ENCODE peak calls at places on chromosomes 6 and 20, in five cellular contexts. K is iris pigment epithelial cell, M is anterior cingulate cortex, C is astrocyte of the cerebellum, O is NAMALWA. Q is an unnamed sample.

GRCh38 chr6:9126845-9127560 is 691.7 kb upstream of the SLC35B3 start:
- DNase-seq in K (peak; percentile 96), M (no peak), C (peak; percentile 67), O (no peak), Q (peak; percentile 92)

GRCh38 chr6:29465279-29465678 is 8.3 kb downstream of the OR2H1 start:
- DNase-seq in K (no peak), M (no peak), C (no peak), O (no peak), Q (no peak)

GRCh38 chr6:76779068-76779467 is 684.2 kb downstream of the HTR1B start:
- DNase-seq in K (no peak), M (no peak), C (no peak), O (no peak), Q (no peak)

GRCh38 chr20:48626226-48626937 is 201.4 kb downstream of the PREX1 start:
- DNase-seq in K (no peak), M (no peak), C (no peak), O (no peak), Q (no peak)

GRCh38 chr6:3825851-3826581 is 23.2 kb upstream of the FAM50B start:
- DNase-seq in K (peak; percentile 97), M (peak; percentile 54), C (peak; percentile 96), O (no peak), Q (peak; percentile 98)

GRCh38 chr6:147806697-147807096 is 298.2 kb downstream of the SAMD5 start:
- DNase-seq in K (no peak), M (no peak), C (no peak), O (peak; percentile 22), Q (no peak)

GRCh38 chr20:24502184-24502583 is 32.8 kb downstream of the SYNDIG1 start:
- DNase-seq in K (peak; percentile 5), M (peak; percentile 59), C (peak; percentile 57), O (no peak), Q (peak; percentile 78)

GRCh38 chr6:167044696-167045095 is 45.5 kb downstream of the CEP43 start:
- DNase-seq in K (no peak), M (no peak), C (no peak), O (no peak), Q (peak; percentile 52)

GRCh38 chr20:56469077-56469449 is 636 bp downstream of the RTF2 start:
- DNase-seq in K (no peak), M (no peak), C (no peak), O (no peak), Q (no peak)

GRCh38 chr20:15455279-15455678 is 1117.9 kb upstream of the FLRT3 start:
- DNase-seq in K (no peak), M (no peak), C (no peak), O (no peak), Q (no peak)

GRCh38 chr6:36455486-36456027 is 12.8 kb downstream of the KCTD20 start:
- DNase-seq in K (no peak), M (no peak), C (no peak), O (no peak), Q (no peak)

GRCh38 chr6:11200356-11200755 is 32.1 kb downstream of the NEDD9 start:
- DNase-seq in K (no peak), M (no peak), C (no peak), O (no peak), Q (no peak)

GRCh38 chr6:71107935-71108420 is 151.1 kb upstream of the B3GAT2 start:
- DNase-seq in K (peak; percentile 86), M (no peak), C (peak; percentile 89), O (no peak), Q (peak; percentile 91)

GRCh38 chr20:58544891-58545290 is 29.7 kb upstream of the APCDD1L start:
- DNase-seq in K (no peak), M (no peak), C (no peak), O (no peak), Q (no peak)

GRCh38 chr20:62354811-62355341 is 12.2 kb downstream of the LAMA5 start:
- DNase-seq in K (no peak), M (no peak), C (no peak), O (no peak), Q (no peak)

GRCh38 chr20:52984451-52984810 is 12.3 kb downstream of the TSHZ2 start:
- DNase-seq in K (no peak), M (no peak), C (no peak), O (no peak), Q (no peak)

GRCh38 chr20:62787866-62788265 is 8.4 kb upstream of the MRGBP start:
- DNase-seq in K (no peak), M (no peak), C (no peak), O (no peak), Q (no peak)

GRCh38 chr6:150208606-150209352 is 65.9 kb downstream of the PPP1R14C start:
- DNase-seq in K (no peak), M (no peak), C (peak; percentile 26), O (no peak), Q (no peak)

GRCh38 chr6:5085638-5086293 is 625 bp downstream of the PPP1R3G start:
- DNase-seq in K (peak; percentile 53), M (peak; percentile 38), C (no peak), O (no peak), Q (no peak)

GRCh38 chr6:108260126-108260808 is 573 bp downstream of the SNX3 start:
- DNase-seq in K (peak; percentile 44), M (peak; percentile 69), C (no peak), O (peak; percentile 80), Q (peak; percentile 35)

GRCh38 chr6:147651249-147652063 is 143.0 kb downstream of the SAMD5 start:
- DNase-seq in K (peak; percentile 71), M (no peak), C (no peak), O (no peak), Q (peak; percentile 51)

GRCh38 chr6:158008894-158009891 is 27.5 kb downstream of the SYNJ2 start:
- DNase-seq in K (peak; percentile 51), M (peak; percentile 75), C (no peak), O (no peak), Q (no peak)

GRCh38 chr6:2213082-2213481 is 32.3 kb downstream of the GMDS start:
- DNase-seq in K (no peak), M (no peak), C (no peak), O (no peak), Q (no peak)

GRCh38 chr6:28661097-28661713 is 135.5 kb downstream of the GPX5 start:
- DNase-seq in K (no peak), M (no peak), C (no peak), O (no peak), Q (no peak)

GRCh38 chr6:44430322-44430721 is 42.8 kb downstream of the CDC5L start:
- DNase-seq in K (peak; percentile 80), M (no peak), C (peak; percentile 57), O (peak; percentile 25), Q (peak; percentile 34)

GRCh38 chr6:90256698-90257485 is 39.8 kb downstream of the BACH2 start:
- DNase-seq in K (peak; percentile 82), M (no peak), C (peak; percentile 49), O (no peak), Q (peak; percentile 80)

GRCh38 chr20:46894971-46895905 is 595 bp downstream of the EYA2 start:
- DNase-seq in K (peak; percentile 38), M (no peak), C (no peak), O (no peak), Q (no peak)

GRCh38 chr20:15196580-15197255 is 859.3 kb upstream of the FLRT3 start:
- DNase-seq in K (no peak), M (no peak), C (no peak), O (no peak), Q (no peak)

GRCh38 chr20:59752704-59753460 is 148.5 kb downstream of the PHACTR3 start:
- DNase-seq in K (no peak), M (peak; percentile 18), C (no peak), O (peak; percentile 18), Q (no peak)

GRCh38 chr6:106895703-106896040 is 78.9 kb downstream of the CD24 start:
- DNase-seq in K (no peak), M (no peak), C (no peak), O (no peak), Q (no peak)

GRCh38 chr6:112254921-112255320 is 554 bp upstream of the LAMA4 start:
- DNase-seq in K (no peak), M (peak; percentile 29), C (no peak), O (no peak), Q (no peak)

GRCh38 chr6:100460650-100461204 is 4.0 kb downstream of the SIM1 start:
- DNase-seq in K (no peak), M (no peak), C (no peak), O (peak; percentile 29), Q (no peak)

GRCh38 chr20:34956751-34957472 is 1.2 kb downstream of the MYH7B start:
- DNase-seq in K (no peak), M (no peak), C (no peak), O (no peak), Q (no peak)

GRCh38 chr20:49892260-49893216 is 22.8 kb downstream of the SPATA2 start:
- DNase-seq in K (no peak), M (no peak), C (no peak), O (no peak), Q (no peak)

GRCh38 chr6:165987483-165988305 is 180.0 kb downstream of the TBXT start:
- DNase-seq in K (peak; percentile 82), M (peak; percentile 74), C (peak; percentile 87), O (no peak), Q (peak; percentile 46)